ENCODE peak calls at places on chromosome 13, in ten cellular contexts. T is K562; W is heart left ventricle; M is CD8-positive, alpha-beta memory T cell; Y is cardiac muscle cell; H is dorsolateral prefrontal cortex; L is fibroblast of lung; F is kidney; E is psoas muscle; X is hepatocyte. R is an unnamed sample.
A peak's percentile ranks its signal among the peaks of the same experiment; 100 is the strongest.

GRCh38 chr13:80303225-80303811 is 37.6 kb downstream of the SPRY2 start:
- DNase-seq in F (no peak), Y (no peak), M (no peak), X (no peak), W (no peak), T (no peak), L (no peak), E (no peak), H (no peak), R (no peak)

GRCh38 chr13:74210693-74211393 is 76.6 kb upstream of the KLF12 start:
- DNase-seq in W (no peak), X (peak; percentile 21), H (no peak), M (no peak), T (no peak), L (peak; percentile 98), Y (peak; percentile 35), E (no peak), F (no peak), R (no peak)

GRCh38 chr13:98947925-98948324 is 29.9 kb downstream of the DOCK9 start:
- DNase-seq in F (no peak), T (no peak), E (no peak), Y (no peak), W (no peak), H (no peak), X (no peak), M (no peak), L (no peak), R (no peak)

GRCh38 chr13:26719356-26719945 is 41.1 kb downstream of the GPR12 start:
- DNase-seq in M (no peak), H (no peak), L (no peak), E (no peak), W (no peak), Y (no peak), T (peak; percentile 2), X (no peak), F (no peak), R (no peak)

GRCh38 chr13:105363747-105364177 is 1171.7 kb downstream of the EFNB2 start:
- DNase-seq in E (no peak), F (no peak), H (no peak), M (no peak), X (no peak), L (no peak), T (no peak), Y (no peak), W (no peak), R (no peak)

GRCh38 chr13:76707360-76707759 is 178.8 kb downstream of the KCTD12 start:
- DNase-seq in M (no peak), Y (no peak), T (no peak), H (no peak), E (no peak), X (no peak), L (peak; percentile 66), F (no peak), W (no peak), R (no peak)

GRCh38 chr13:32804673-32805260 is 211.5 kb upstream of the KL start:
- DNase-seq in W (no peak), M (no peak), H (no peak), X (no peak), T (no peak), F (no peak), Y (no peak), L (peak; percentile 49), E (no peak), R (no peak)

GRCh38 chr13:29852464-29853054 is 2.1 kb upstream of the UBL3 start:
- DNase-seq in T (no peak), H (no peak), M (no peak), E (no peak), F (no peak), L (peak; percentile 55), X (no peak), Y (no peak), W (no peak), R (no peak)

GRCh38 chr13:80050252-80050651 is 290.7 kb downstream of the SPRY2 start:
- DNase-seq in M (no peak), T (no peak), F (no peak), Y (no peak), H (no peak), X (no peak), L (peak; percentile 68), E (no peak), W (no peak), R (no peak)

GRCh38 chr13:29676941-29677452 is 81.5 kb upstream of the SLC7A1 start:
- DNase-seq in X (no peak), M (no peak), E (no peak), T (no peak), H (no peak), L (peak; percentile 59), F (no peak), W (no peak), Y (no peak), R (no peak)

GRCh38 chr13:108037348-108037747 is 178.0 kb downstream of the LIG4 start:
- DNase-seq in L (no peak), Y (no peak), F (no peak), M (no peak), X (no peak), W (no peak), T (no peak), E (no peak), H (no peak), R (no peak)

GRCh38 chr13:104984296-104984818 is 1551.1 kb downstream of the EFNB2 start:
- DNase-seq in W (peak; percentile 55), M (no peak), L (peak; percentile 77), F (no peak), Y (peak; percentile 72), E (peak; percentile 24), T (no peak), X (peak; percentile 49), H (no peak), R (no peak)

DNA sequence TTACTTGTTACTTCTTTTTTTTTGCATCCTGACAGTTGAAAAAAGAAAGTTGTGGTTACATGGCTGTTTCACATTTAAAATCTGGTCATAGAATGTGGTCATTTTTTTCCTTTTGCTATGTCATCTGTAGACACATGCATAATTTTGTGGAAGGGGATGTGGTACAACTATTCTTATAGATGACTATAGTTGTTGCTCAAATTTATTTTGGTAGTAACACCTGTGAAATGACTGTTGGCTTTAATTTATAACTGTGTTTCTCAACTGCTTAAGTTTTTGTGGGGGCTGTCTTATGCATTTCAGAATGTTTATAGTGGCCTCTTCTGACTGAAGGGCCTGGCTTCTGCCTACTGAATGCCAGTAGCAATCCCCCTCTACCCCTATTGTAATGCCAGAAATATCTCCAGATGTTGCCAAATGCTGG is 130.5 kb downstream of the PAN3 start:
- DNase-seq in W (no peak), H (no peak), E (no peak), Y (no peak), F (no peak), M (no peak), X (no peak), L (no peak), T (no peak), R (no peak)
- H3K27ac ChIP-seq in W (no peak overlapping the region), H (no peak overlapping the region), E (no peak overlapping the region), Y (no peak overlapping the region), F (no peak overlapping the region), M (no peak overlapping the region), X (no peak overlapping the region), L (no peak overlapping the region), T (no peak overlapping the region), R (no peak overlapping the region)

GRCh38 chr13:114147803-114148520 is 15.5 kb upstream of the RASA3 start:
- DNase-seq in H (no peak), F (peak; percentile 41), T (no peak), X (no peak), W (no peak), E (no peak), L (no peak), M (no peak), Y (no peak), R (no peak)
- H3K27ac ChIP-seq in H (no peak overlapping the region), F (no peak overlapping the region), T (no peak overlapping the region), X (no peak overlapping the region), W (no peak overlapping the region), E (no peak overlapping the region), L (no peak overlapping the region), M (peak overlapping the region; percentile 65), Y (no peak overlapping the region), R (no peak overlapping the region)

DNA sequence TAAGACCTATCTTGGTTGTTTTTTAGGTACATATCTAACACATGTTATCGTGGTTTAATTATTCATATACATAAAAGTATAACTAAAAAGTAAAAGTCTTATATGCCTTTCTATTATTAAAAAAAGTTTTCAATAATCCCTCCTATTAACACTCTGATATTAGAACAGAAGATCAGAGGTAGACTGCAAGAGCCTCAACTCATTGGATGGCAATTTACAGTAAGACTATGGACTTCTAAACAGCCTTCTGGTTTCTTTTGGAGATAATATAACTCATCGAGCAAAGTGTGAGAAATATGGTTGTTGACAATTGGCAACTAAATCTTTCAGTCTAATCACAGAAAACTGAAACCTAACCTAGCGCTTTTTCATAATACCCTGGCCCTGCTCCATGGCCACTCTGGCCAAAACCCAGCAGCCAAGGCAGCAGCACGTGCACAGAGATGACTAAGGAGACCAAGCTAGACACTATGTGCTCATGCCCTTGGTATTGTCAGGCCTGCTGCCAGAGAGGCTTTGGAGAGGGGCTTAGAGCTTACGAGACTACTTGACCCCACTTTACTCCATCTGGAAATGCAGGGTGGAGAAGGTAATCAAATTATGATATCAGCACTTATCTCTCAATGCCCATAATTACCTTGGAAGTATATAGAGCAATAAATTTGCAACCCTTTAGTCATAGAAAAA is 40.6 kb upstream of the EEF1AKMT1 start:
- DNase-seq in M (no peak), H (no peak), Y (peak; percentile 69), E (peak; percentile 90), L (peak; percentile 95), W (peak; percentile 86), F (peak; percentile 88), X (peak; percentile 60), T (no peak), R (peak; percentile 78)
- H3K27ac ChIP-seq in M (no peak overlapping the region), H (no peak overlapping the region), Y (peak overlapping the region; percentile 84), E (peak overlapping the region; percentile 89), L (peak overlapping the region; percentile 75), W (peak overlapping the region; percentile 47), F (no peak overlapping the region), X (peak overlapping the region; percentile 49), T (no peak overlapping the region), R (peak overlapping the region; percentile 62)

DNA sequence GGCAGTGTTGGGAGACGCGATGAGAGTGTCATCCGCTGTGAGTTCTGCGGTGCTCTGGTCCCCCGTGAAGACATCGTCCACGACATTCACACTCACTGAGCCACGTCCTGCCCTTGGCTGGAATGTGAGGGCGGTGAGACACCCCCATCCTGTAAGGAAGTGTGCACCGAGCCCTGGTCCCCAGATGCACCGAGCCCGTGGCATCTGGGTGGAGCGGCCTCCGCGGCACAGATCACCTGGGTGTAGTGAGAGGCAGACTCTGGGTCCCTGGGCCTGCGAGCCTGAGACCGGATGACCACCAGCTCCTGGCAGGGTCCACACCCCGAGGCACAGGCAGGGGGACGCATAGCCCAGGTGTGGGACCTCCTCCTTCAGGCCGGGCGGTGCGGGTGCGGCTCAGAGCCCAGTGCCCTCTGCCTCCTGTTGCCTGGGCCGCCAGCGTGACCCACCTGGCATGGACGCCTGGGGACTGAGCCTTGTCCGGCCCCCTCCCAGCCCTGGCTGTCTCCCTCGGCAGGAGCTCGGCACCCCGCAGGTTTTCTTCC is 12.4 kb downstream of the MCF2L start:
- DNase-seq in T (no peak), W (no peak), L (no peak), F (no peak), E (no peak), Y (no peak), X (no peak), M (no peak), H (no peak), R (peak; percentile 66)
- H3K27ac ChIP-seq in T (no peak overlapping the region), W (peak overlapping the region; percentile 92), L (no peak overlapping the region), F (no peak overlapping the region), E (peak overlapping the region; percentile 36), Y (no peak overlapping the region), X (no peak overlapping the region), M (no peak overlapping the region), H (peak overlapping the region; percentile 58), R (peak overlapping the region; percentile 19)